ENCODE peak calls at places on chromosomes 1 and 21, in four cellular contexts. N is HepG2, F is GM12878, I is H1. X is an unnamed sample.

GRCh38 chr21:37764696-37765095 is 151.6 kb downstream of the KCNJ6 start:
- DNase-seq in I (no peak), N (no peak), F (no peak), X (no peak)

GRCh38 chr1:54127594-54127993 is 25.2 kb downstream of the CDCP2 start:
- DNase-seq in I (no peak), F (no peak), N (no peak), X (no peak)

GRCh38 chr1:100516854-100517253 is 21.1 kb upstream of the GPR88 start:
- DNase-seq in I (no peak), F (no peak), N (no peak), X (no peak)

GRCh38 chr1:110672001-110672752 is 2.6 kb downstream of the KCNA3 start:
- DNase-seq in N (no peak), F (no peak), I (peak), X (no peak)

GRCh38 chr1:156114101-156114918 is at the start of gene LMNA:
- DNase-seq in F (peak), N (peak), I (peak), X (peak)

GRCh38 chr1:73899311-73899710 is 298.7 kb downstream of the LRRIQ3 start:
- DNase-seq in I (no peak), F (no peak), N (no peak), X (no peak)

GRCh38 chr1:34711469-34711868 is 43.4 kb upstream of the GJB5 start:
- DNase-seq in F (no peak), N (no peak), I (no peak), X (no peak)

GRCh38 chr1:214808845-214809460 is 206.0 kb downstream of the CENPF start:
- DNase-seq in F (no peak), I (no peak), N (peak), X (peak)

GRCh38 chr1:150142083-150142482 is 7.6 kb upstream of the PLEKHO1 start:
- DNase-seq in N (no peak), F (no peak), I (no peak), X (no peak)

GRCh38 chr1:150148834-150149489 is 754 bp upstream of the PLEKHO1 start:
- DNase-seq in N (no peak), I (no peak), F (no peak), X (no peak)

GRCh38 chr1:150141452-150141851 is 8.3 kb upstream of the PLEKHO1 start:
- DNase-seq in I (no peak), N (no peak), F (no peak), X (no peak)

GRCh38 chr1:150146853-150147542 is 2.7 kb upstream of the PLEKHO1 start:
- DNase-seq in I (peak), N (no peak), F (no peak), X (no peak)

GRCh38 chr1:150144606-150145005 is 5.1 kb upstream of the PLEKHO1 start:
- DNase-seq in I (peak), F (no peak), N (no peak), X (no peak)
- TF ChIP-seq SUZ12 in I (no peak), F (no peak), N (no peak), X (no peak)

DNA sequence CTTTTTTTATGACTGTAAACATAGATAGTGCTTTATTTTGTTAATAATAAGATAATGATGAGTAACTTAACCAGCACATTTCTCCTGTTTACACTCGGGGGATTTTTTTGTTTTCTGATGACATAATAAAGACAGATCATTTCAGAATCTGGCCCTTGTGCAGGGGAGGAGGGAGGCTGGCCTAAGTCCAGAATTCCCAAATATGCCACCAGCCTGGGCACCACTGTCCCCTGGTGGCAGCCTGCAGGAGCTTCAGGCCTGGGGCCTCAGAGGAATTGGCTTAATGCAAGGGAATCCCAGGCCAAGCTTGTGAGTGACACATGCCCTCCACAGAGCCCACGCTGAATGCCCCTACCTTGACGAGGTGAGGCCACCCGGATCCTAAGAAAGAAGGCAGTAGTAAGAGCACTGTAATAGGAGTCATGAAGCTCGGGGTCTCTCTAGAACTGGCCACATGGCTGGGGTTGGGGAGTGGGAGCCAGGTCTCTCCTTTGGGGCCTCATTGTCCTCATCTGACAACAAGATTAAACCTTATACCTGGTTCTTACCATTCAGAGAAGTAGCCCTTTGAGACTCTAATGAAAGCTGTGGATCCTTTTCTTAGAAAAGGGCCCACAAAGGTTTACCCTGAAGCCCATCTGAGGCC is 24.1 kb downstream of the ETNK2 start:
- DNase-seq in I (peak), F (no peak), N (peak), X (peak)
- TF ChIP-seq YY1 in I (no peak), F (no peak), N (peak), X (no peak)

GRCh38 chr1:119075614-119076013 is 64.8 kb downstream of the WARS2 start:
- DNase-seq in N (no peak), I (no peak), F (no peak), X (no peak)
- TF ChIP-seq SUZ12 in N (no peak), I (no peak), F (no peak), X (no peak)

GRCh38 chr1:197738927-197739326 is 36.4 kb downstream of the DENND1B start:
- DNase-seq in I (no peak), N (no peak), F (no peak), X (no peak)

GRCh38 chr1:197735461-197735860 is 39.8 kb downstream of the DENND1B start:
- DNase-seq in I (no peak), N (no peak), F (no peak), X (no peak)

GRCh38 chr1:197733324-197733723 is 42.0 kb downstream of the DENND1B start:
- DNase-seq in F (no peak), I (no peak), N (peak), X (no peak)

GRCh38 chr1:197737916-197738315 is 37.4 kb downstream of the DENND1B start:
- DNase-seq in I (no peak), N (no peak), F (no peak), X (no peak)

GRCh38 chr1:197736689-197737088 is 38.6 kb downstream of the DENND1B start:
- DNase-seq in F (no peak), N (no peak), I (no peak), X (no peak)
- TF ChIP-seq YY1 in F (no peak), N (no peak), I (no peak), X (no peak)

GRCh38 chr1:38992450-38993111 is 1.5 kb downstream of the AKIRIN1 start:
- DNase-seq in I (no peak), N (peak), F (peak), X (no peak)
- TF ChIP-seq SUZ12 in I (no peak), N (no peak), F (no peak), X (no peak)

GRCh38 chr21:45607021-45607921 is 36.3 kb upstream of the PCBP3 start:
- DNase-seq in I (no peak), F (no peak), N (no peak), X (no peak)
- TF ChIP-seq YY1 in I (no peak), F (no peak), N (no peak), X (no peak)

DNA sequence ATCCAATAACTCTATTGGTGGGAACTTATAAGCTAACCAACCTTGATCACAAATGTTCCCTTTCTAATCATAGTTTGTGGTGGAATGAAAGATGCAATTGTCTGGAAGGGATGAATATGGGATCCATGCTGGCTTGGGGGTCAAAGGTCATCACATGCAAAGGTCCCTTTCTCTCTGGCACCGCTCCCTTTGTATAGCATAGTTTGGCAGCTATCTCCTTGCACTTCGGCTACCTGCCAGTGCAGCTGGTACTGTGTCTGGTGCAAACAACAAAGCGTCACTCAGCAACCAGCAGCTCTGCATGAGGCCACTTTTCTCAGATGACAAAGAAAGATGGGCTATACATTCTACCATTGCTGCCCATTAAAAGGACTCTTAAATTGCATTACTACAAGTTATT is 188.2 kb upstream of the NFIA start:
- DNase-seq in F (no peak), N (no peak), I (no peak), X (no peak)
- TF ChIP-seq SUZ12 in F (no peak), N (no peak), I (no peak), X (no peak)

GRCh38 chr1:14924455-14925325 is 228.9 kb upstream of the TMEM51 start:
- DNase-seq in I (no peak), F (no peak), N (no peak), X (no peak)
- TF ChIP-seq YY1 in I (no peak), F (no peak), N (no peak), X (no peak)

GRCh38 chr1:32198237-32199042 is 2.0 kb upstream of the CCDC28B start:
- DNase-seq in N (no peak), F (no peak), I (no peak), X (no peak)

GRCh38 chr1:32199043-32199716 is 1.2 kb upstream of the CCDC28B start:
- DNase-seq in I (no peak), N (no peak), F (no peak), X (no peak)

GRCh38 chr1:32199717-32200072 is 700 bp upstream of the CCDC28B start:
- DNase-seq in I (peak), N (no peak), F (no peak), X (no peak)

GRCh38 chr1:32200226-32201010 is at the start of gene CCDC28B:
- DNase-seq in F (peak), N (no peak), I (peak), X (peak)

DNA sequence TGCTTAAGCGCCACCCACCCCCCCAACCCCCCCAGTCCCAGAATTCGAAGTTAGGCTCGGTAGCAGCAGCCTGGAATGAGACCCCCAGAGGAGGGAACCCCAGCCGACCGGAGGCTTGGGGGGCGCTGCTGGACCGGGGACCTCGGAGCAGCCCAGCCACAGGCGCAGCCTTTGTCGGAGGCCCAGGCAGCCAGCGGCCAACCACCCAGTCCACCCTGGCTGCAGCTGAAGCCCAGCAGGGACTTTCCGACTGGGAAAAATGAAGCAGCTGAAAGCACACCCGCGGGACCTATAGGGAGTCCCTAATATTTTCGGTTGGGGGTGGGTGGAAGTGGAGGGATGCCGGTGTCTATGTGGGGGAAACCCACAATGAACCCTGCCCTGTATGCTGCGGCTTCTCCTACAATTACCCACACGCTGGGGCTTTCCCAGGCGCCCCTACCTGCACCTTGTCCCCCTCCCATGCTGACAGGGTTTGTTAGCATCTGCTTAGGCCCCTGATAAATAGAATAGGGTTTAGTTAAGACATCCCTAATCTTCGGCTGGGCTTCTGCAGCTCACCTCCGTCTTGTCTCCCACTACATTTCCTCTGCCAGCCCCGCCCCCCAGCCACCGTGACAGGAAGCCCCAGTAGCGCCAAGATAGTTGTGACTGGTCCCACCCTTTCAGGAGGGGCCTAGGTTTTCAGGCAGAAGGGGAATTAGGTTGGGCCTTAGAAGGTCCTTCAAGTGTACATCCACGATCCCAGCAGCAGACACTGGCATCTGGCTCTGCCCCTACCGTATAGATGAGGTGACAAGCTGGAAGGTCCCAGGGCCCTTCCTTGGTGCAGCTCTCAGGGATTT is 838 bp downstream of the CCDC28B start:
- DNase-seq in F (peak), I (peak), N (no peak), X (no peak)
- TF ChIP-seq SUZ12 in F (no peak), I (no peak), N (no peak), X (no peak)